ENCODE peak calls at places on chromosomes 16 and 17, in five cellular contexts. U, F, E, Q and N are unnamed samples.

GRCh38 chr17:71099003-71099710 is 929.8 kb downstream of the KCNJ2 start:
- DNase-seq in U (no peak), F (no peak), E (no peak), Q (no peak), N (no peak)

GRCh38 chr16:30946671-30947532 is 2.0 kb upstream of the ORAI3 start:
- DNase-seq in U (no peak), F (no peak), E (no peak), Q (no peak), N (no peak)

GRCh38 chr16:70467608-70468007 is 13.2 kb downstream of the FCSK start:
- DNase-seq in U (no peak), F (no peak), E (no peak), Q (no peak), N (no peak)

GRCh38 chr17:65457183-65457582 is 104.3 kb downstream of the AXIN2 start:
- DNase-seq in U (no peak), F (no peak), E (no peak), Q (no peak), N (no peak)

GRCh38 chr17:8153957-8154607 is 1.9 kb upstream of the PER1 start:
- DNase-seq in U (peak), F (peak), E (peak), Q (peak), N (peak)

GRCh38 chr16:89061590-89062380 is 31.9 kb upstream of the ACSF3 start:
- DNase-seq in U (no peak), F (no peak), E (no peak), Q (no peak), N (no peak)

GRCh38 chr16:68756250-68757051 is 19.4 kb downstream of the CDH1 start:
- DNase-seq in U (no peak), F (peak), E (no peak), Q (peak), N (no peak)

GRCh38 chr16:80437707-80438106 is 103.1 kb upstream of the DYNLRB2 start:
- DNase-seq in U (no peak), F (no peak), E (no peak), Q (no peak), N (no peak)

GRCh38 chr17:80348551-80349436 is 66.2 kb upstream of the ENDOV start:
- DNase-seq in U (no peak), F (no peak), E (no peak), Q (no peak), N (no peak)

GRCh38 chr17:77467513-77467912 is 326.7 kb downstream of the SEC14L1 start:
- DNase-seq in U (no peak), F (peak), E (no peak), Q (no peak), N (no peak)

GRCh38 chr17:56481654-56482053 is 111.8 kb upstream of the NOG start:
- DNase-seq in U (no peak), F (no peak), E (no peak), Q (no peak), N (no peak)

GRCh38 chr16:85553436-85554113 is 59.5 kb upstream of the GSE1 start:
- DNase-seq in U (no peak), F (peak), E (peak), Q (peak), N (no peak)

GRCh38 chr17:70629902-70630301 is 460.6 kb downstream of the KCNJ2 start:
- DNase-seq in U (no peak), F (no peak), E (no peak), Q (no peak), N (no peak)

GRCh38 chr17:61405686-61406542 is 6.3 kb downstream of the TBX2 start:
- DNase-seq in U (no peak), F (peak), E (no peak), Q (no peak), N (peak)

GRCh38 chr17:71501716-71502115 is 619.1 kb upstream of the SOX9 start:
- DNase-seq in U (no peak), F (no peak), E (no peak), Q (no peak), N (no peak)

GRCh38 chr16:1237990-1238389 is 2.5 kb upstream of the TPSAB1 start:
- DNase-seq in U (no peak), F (no peak), E (no peak), Q (no peak), N (no peak)

GRCh38 chr16:70687172-70687531 is 1.3 kb upstream of the MTSS2 start:
- DNase-seq in U (no peak), F (no peak), E (peak), Q (peak), N (no peak)

GRCh38 chr16:84532299-84532724 is 27.9 kb upstream of the MEAK7 start:
- DNase-seq in U (no peak), F (no peak), E (peak), Q (no peak), N (no peak)

GRCh38 chr16:57623251-57624043 is 5.0 kb upstream of the ADGRG1 start:
- DNase-seq in U (peak), F (peak), E (no peak), Q (no peak), N (no peak)

GRCh38 chr16:2022723-2023097 is 3.1 kb downstream of the NPW start:
- DNase-seq in U (no peak), F (no peak), E (peak), Q (no peak), N (no peak)

GRCh38 chr17:77285594-77286390 is 145.0 kb downstream of the SEC14L1 start:
- DNase-seq in U (peak), F (peak), E (peak), Q (no peak), N (peak)

GRCh38 chr17:15260376-15261062 is 4.6 kb downstream of the PMP22 start:
- DNase-seq in U (peak), F (peak), E (peak), Q (peak), N (peak)

GRCh38 chr17:9958586-9959281 is 53.7 kb upstream of the RCVRN start:
- DNase-seq in U (no peak), F (no peak), E (no peak), Q (no peak), N (peak)

GRCh38 chr17:36486204-36487194 is at the start of gene ZNHIT3:
- DNase-seq in U (peak), F (peak), E (peak), Q (peak), N (peak)

GRCh38 chr17:50051082-50051576 is 4.8 kb upstream of the ITGA3 start:
- DNase-seq in U (no peak), F (no peak), E (no peak), Q (no peak), N (peak)

GRCh38 chr16:84043486-84044107 is 1.0 kb upstream of the SLC38A8 start:
- DNase-seq in U (no peak), F (peak), E (no peak), Q (no peak), N (no peak)

GRCh38 chr16:87860553-87861299 is 8.6 kb downstream of the SLC7A5 start:
- DNase-seq in U (no peak), F (no peak), E (no peak), Q (no peak), N (no peak)

GRCh38 chr16:64481497-64481896 is 640.4 kb downstream of the CDH11 start:
- DNase-seq in U (no peak), F (no peak), E (no peak), Q (no peak), N (no peak)

GRCh38 chr17:21452377-21453143 is 76.4 kb downstream of the KCNJ12 start:
- DNase-seq in U (peak), F (peak), E (peak), Q (no peak), N (peak)
- TF ChIP-seq CTCF in U (peak), F (peak), E (peak), Q (peak), N (peak)

GRCh38 chr16:54546481-54546880 is 259.9 kb upstream of the IRX3 start:
- DNase-seq in U (no peak), F (no peak), E (no peak), Q (no peak), N (no peak)

GRCh38 chr16:54545890-54546476 is 259.4 kb upstream of the IRX3 start:
- DNase-seq in U (no peak), F (no peak), E (no peak), Q (no peak), N (no peak)

GRCh38 chr16:54542805-54543504 is 256.4 kb upstream of the IRX3 start:
- DNase-seq in U (no peak), F (no peak), E (no peak), Q (no peak), N (no peak)

GRCh38 chr16:54544553-54545180 is 258.1 kb upstream of the IRX3 start:
- DNase-seq in U (no peak), F (no peak), E (no peak), Q (no peak), N (no peak)

DNA sequence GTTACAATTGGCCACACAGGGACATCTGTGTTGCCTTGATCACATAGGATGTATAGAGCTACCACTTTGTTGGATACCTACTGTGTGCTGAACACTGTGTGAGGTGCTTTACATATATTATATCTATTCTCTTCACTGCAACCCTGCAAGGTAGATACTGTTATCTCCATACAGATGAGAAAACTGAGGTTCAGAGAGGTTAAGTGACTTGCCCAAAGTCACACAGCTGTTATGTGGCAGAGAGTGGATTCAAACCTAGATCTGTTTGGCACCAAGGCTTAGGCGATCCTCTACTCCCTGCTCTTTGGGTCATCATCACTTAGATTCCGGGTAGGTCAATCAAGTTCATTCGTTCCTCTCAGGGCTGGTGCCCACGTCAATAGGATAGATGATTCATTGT is 260.5 kb upstream of the IRX3 start:
- DNase-seq in U (no peak), F (no peak), E (no peak), Q (no peak), N (no peak)
- TF ChIP-seq CTCF in U (no peak), F (no peak), E (no peak), Q (no peak), N (no peak)

GRCh38 chr17:19389386-19389785 is 2.4 kb upstream of the MFAP4 start:
- DNase-seq in U (no peak), F (no peak), E (no peak), Q (no peak), N (no peak)
- TF ChIP-seq CTCF in U (no peak), F (no peak), E (no peak), Q (no peak), N (no peak)

DNA sequence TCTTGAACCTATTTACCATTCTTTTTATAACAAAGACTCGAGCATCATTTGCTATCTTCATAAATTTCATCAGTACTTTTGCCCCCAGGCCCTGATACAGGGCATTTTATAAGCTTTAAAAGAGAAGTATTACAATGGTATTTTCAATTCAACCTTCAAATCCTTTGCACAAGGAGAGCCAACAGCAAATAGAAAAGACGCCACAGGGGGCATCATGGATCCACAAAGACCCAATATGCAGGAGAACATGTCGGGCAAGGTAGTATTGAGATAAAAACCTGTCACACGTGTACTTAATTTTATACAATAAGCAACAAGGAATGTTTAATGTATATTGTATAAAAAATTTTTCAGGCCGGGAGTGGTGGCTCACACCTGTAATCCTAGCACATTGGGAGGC is 10.2 kb downstream of the MAP3K14 start:
- DNase-seq in U (no peak), F (no peak), E (no peak), Q (no peak), N (no peak)
- TF ChIP-seq CTCF in U (no peak), F (no peak), E (no peak), Q (no peak), N (no peak)

DNA sequence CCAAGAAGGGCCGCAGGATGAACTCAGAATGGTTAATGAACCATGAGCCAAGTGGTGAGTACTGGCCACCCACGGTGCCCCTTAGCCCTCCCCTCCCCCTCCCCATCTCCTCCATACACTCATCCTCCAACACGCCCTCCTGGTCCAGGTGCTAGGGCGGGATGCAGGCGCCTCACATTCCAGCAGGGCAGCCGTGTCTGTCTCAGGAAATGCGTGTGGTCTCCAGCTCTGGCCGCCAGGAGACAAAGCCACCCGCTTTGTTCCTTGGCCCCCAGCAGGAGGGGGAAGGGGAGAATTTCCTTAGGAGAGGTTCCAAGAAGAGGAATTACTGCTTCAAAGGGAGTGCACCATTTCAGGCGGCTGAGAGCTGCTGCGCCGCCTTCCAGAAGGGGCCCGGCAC is 29.8 kb upstream of the RMI2 start:
- DNase-seq in U (no peak), F (no peak), E (no peak), Q (no peak), N (no peak)
- TF ChIP-seq CTCF in U (no peak), F (no peak), E (peak), Q (no peak), N (no peak)

GRCh38 chr17:42744283-42744805 is 496 bp downstream of the EZH1 start:
- DNase-seq in U (peak), F (peak), E (peak), Q (peak), N (peak)

GRCh38 chr17:42740699-42741098 is 4.1 kb downstream of the EZH1 start:
- DNase-seq in U (no peak), F (no peak), E (no peak), Q (no peak), N (no peak)

GRCh38 chr17:42744806-42745617 is at the start of gene EZH1:
- DNase-seq in U (peak), F (peak), E (peak), Q (peak), N (peak)

GRCh38 chr17:42748202-42748905 is 3.5 kb upstream of the EZH1 start:
- DNase-seq in U (no peak), F (no peak), E (no peak), Q (no peak), N (no peak)

DNA sequence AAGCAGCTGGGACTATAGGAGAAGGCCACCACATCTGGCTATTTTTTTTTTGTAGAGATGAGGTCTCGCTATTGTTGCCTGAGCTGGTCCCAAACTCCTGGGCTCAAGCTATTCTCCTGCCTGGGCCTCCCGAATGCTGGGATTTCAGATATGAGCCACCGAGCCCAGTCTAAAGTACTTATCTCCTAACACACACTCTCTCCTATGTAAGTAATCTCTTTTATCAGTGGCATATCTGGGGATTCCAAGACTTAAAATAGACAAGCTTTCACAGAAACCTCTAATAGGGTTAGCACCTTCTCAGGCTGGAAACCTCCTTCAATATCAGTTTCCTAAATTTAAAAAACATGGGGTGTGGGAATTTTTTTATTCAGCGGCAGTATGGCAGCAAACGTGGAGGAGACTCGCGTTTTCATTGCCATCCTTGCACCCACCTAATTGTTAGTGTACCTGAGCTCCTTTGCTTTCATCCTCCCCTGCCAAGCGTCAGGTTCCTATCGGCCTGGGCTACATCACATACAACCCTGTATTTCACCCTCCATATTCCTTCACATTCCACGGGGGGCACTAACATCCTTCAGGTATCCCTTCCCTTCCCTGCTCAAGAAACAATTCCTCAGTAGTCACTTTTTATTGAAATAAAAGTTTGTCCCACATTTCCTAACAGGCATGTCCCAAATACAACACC is 1.1 kb downstream of the EZH1 start:
- DNase-seq in U (no peak), F (no peak), E (no peak), Q (no peak), N (no peak)
- TF ChIP-seq CTCF in U (no peak), F (no peak), E (no peak), Q (no peak), N (no peak)